ENCODE peak calls at places on chromosomes 11 and 22, in eight cellular contexts. M is brain microvascular endothelial cell, Y is left ventricle myocardium inferior, E is astrocyte of the spinal cord, G is MM.1S, H is IMR-90, O is heart left ventricle, X is A549. V is an unnamed sample.

GRCh38 chr22:35862697-35863096 is 145.0 kb downstream of the APOL5 start:
- DNase-seq in M (no peak), Y (no peak), E (no peak), G (no peak), H (no peak), O (no peak), X (no peak), V (no peak)

GRCh38 chr11:94602430-94603372 is 35.5 kb downstream of the PIWIL4 start:
- DNase-seq in M (peak), Y (peak), E (peak), G (peak), H (peak), O (peak), X (peak), V (peak)

GRCh38 chr22:19750666-19751490 is 9.7 kb upstream of the TBX1 start:
- DNase-seq in M (peak), Y (no peak), E (peak), G (no peak), H (peak), O (no peak), X (no peak), V (no peak)

GRCh38 chr11:32610926-32611325 is 27.3 kb downstream of the EIF3M start:
- DNase-seq in M (no peak), Y (no peak), E (no peak), G (no peak), H (no peak), O (no peak), X (no peak), V (no peak)

GRCh38 chr22:22603470-22603947 is 40.9 kb upstream of the GGTLC2 start:
- DNase-seq in M (no peak), Y (no peak), E (no peak), G (no peak), H (no peak), O (no peak), X (no peak), V (no peak)

GRCh38 chr22:37313376-37314314 is 31.3 kb downstream of the CYTH4 start:
- DNase-seq in M (no peak), Y (no peak), E (no peak), G (no peak), H (peak), O (no peak), X (no peak), V (no peak)

GRCh38 chr11:116797816-116798215 is 6.1 kb upstream of the APOA5 start:
- DNase-seq in M (no peak), Y (no peak), E (no peak), G (no peak), H (no peak), O (no peak), X (no peak), V (no peak)

GRCh38 chr22:44309137-44309536 is 3.6 kb downstream of the SHISAL1 start:
- DNase-seq in M (peak), Y (no peak), E (peak), G (no peak), H (peak), O (no peak), X (peak), V (no peak)

GRCh38 chr11:75771646-75772410 is 3.2 kb downstream of the DGAT2 start:
- DNase-seq in M (peak), Y (no peak), E (peak), G (no peak), H (peak), O (no peak), X (no peak), V (peak)

GRCh38 chr22:50085211-50085999 is at the start of gene MLC1:
- DNase-seq in M (no peak), Y (no peak), E (no peak), G (no peak), H (peak), O (no peak), X (no peak), V (no peak)

GRCh38 chr11:33633251-33634003 is 67.2 kb downstream of the C11orf91 start:
- DNase-seq in M (peak), Y (no peak), E (peak), G (no peak), H (peak), O (no peak), X (peak), V (no peak)

GRCh38 chr11:70073188-70073817 is 4.8 kb upstream of the ANO1 start:
- DNase-seq in M (no peak), Y (no peak), E (peak), G (no peak), H (peak), O (no peak), X (no peak), V (no peak)

GRCh38 chr11:61671527-61671926 is 8.7 kb upstream of the DAGLA start:
- DNase-seq in M (no peak), Y (no peak), E (no peak), G (no peak), H (no peak), O (no peak), X (peak), V (no peak)

GRCh38 chr11:71198141-71198822 is 54.1 kb downstream of the SHANK2 start:
- DNase-seq in M (no peak), Y (no peak), E (no peak), G (no peak), H (no peak), O (no peak), X (no peak), V (no peak)

GRCh38 chr11:85718991-85719807 is 33.2 kb upstream of the CCDC89 start:
- DNase-seq in M (peak), Y (peak), E (peak), G (no peak), H (peak), O (peak), X (peak), V (no peak)

GRCh38 chr22:33923660-33924246 is 3.5 kb upstream of the LARGE1 start:
- DNase-seq in M (peak), Y (no peak), E (peak), G (peak), H (peak), O (peak), X (peak), V (peak)

GRCh38 chr11:15636520-15637065 is 521.9 kb downstream of the INSC start:
- DNase-seq in M (no peak), Y (no peak), E (no peak), G (no peak), H (no peak), O (no peak), X (no peak), V (no peak)

GRCh38 chr22:24521791-24522245 is 26.7 kb downstream of the UPB1 start:
- DNase-seq in M (peak), Y (no peak), E (peak), G (peak), H (peak), O (no peak), X (peak), V (peak)
- TF ChIP-seq CTCF in M (peak), Y (peak), E (peak), G (peak), H (peak), O (peak), X (peak), V (peak)

DNA sequence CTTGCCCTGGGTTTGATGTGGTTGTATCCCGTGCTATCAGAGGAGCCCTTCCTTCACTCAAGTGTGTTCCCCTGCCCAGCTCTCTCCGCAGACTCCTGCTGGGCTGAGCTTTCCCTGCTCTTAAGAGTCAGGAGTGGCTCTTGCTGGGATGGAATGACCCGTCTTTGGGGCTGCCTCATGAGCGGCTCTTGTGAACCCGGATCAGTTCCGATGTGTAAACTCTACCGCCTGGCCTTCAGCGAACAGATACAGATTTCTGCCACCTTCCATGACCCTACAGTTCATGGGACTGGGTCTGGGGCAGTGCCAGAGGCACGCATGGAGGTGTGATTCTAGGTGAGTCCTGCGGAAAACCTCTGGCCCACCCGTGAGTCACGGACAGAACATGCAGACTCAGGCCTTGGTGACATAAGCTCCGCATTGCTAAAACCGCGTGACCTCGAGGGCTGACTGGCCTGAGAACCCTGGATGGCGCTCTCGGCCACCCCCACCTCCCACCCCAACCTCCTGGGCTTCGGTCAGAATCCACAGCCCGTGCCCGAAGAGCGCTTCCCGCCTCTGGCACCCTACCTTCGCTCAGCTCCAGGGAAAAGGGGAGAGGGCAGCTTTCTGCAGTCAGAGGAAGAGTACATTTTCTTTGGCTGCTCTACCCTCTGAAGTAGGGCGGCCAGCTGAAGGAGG is 1.3 kb upstream of the ZBTB16 start:
- DNase-seq in M (no peak), Y (peak), E (peak), G (no peak), H (no peak), O (no peak), X (no peak), V (peak)
- H3K4me3 ChIP-seq in M (no peak), Y (peak), E (no peak), G (no peak), H (no peak), O (peak), X (no peak), V (peak)

GRCh38 chr11:130427581-130428211 is 713 bp downstream of the ADAMTS8 start:
- DNase-seq in M (no peak), Y (peak), E (no peak), G (no peak), H (no peak), O (no peak), X (no peak), V (no peak)
- TF ChIP-seq CTCF in M (peak), Y (peak), E (peak), G (peak), H (peak), O (no peak), X (no peak), V (no peak)

GRCh38 chr22:46538816-46539163 is 1.4 kb upstream of the CELSR1 start:
- DNase-seq in M (peak), Y (peak), E (no peak), G (no peak), H (peak), O (no peak), X (no peak), V (no peak)
- H3K4me3 ChIP-seq in M (peak), Y (peak), E (peak), G (no peak), H (peak), O (peak), X (peak), V (no peak)

GRCh38 chr22:48004038-48004437 is 1241.6 kb downstream of the TBC1D22A start:
- DNase-seq in M (no peak), Y (no peak), E (no peak), G (no peak), H (no peak), O (no peak), X (no peak), V (no peak)

GRCh38 chr22:48004936-48005335 is 1242.5 kb downstream of the TBC1D22A start:
- DNase-seq in M (no peak), Y (no peak), E (no peak), G (no peak), H (no peak), O (no peak), X (no peak), V (no peak)
- TF ChIP-seq CTCF in M (no peak), Y (no peak), E (no peak), G (no peak), H (no peak), O (no peak), X (no peak), V (no peak)

GRCh38 chr11:72589802-72590761 is 84.1 kb downstream of the PDE2A start:
- DNase-seq in M (no peak), Y (peak), E (peak), G (peak), H (no peak), O (peak), X (peak), V (peak)
- H3K4me3 ChIP-seq in M (no peak), Y (peak), E (no peak), G (peak), H (no peak), O (peak), X (peak), V (no peak)

GRCh38 chr11:66267379-66268209 is 845 bp upstream of the RAB1B start:
- DNase-seq in M (peak), Y (peak), E (peak), G (peak), H (peak), O (peak), X (peak), V (peak)
- TF ChIP-seq CTCF in M (peak), Y (peak), E (no peak), G (no peak), H (peak), O (peak), X (no peak), V (no peak)

DNA sequence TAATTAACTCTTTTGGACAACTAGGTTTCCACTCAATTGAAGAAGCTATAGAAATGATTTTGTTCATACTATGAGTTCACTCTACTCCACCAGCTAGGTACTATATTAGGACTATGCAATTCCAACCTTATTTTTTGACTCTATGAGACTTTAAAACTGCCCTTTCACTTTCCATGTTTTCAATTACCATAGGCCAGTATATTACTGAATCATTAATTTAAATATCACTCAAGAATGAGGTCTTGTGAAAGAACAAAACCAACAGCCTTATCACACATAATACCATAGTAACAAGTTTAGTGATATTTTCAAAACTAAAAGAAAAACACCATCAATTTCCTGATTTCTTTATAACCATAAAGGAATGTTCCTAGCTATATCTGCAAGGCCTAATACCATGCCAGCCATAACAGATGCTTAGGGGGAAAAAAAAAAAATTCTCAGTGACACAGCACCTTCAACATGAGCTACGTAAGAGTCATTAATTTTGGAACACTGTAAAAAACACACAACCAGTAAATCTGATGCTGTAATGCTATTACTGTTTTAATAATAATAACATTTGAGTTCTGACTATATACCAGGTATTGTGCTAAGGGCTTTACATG is 6.1 kb downstream of the DCUN1D5 start:
- DNase-seq in M (peak), Y (no peak), E (peak), G (no peak), H (peak), O (no peak), X (no peak), V (no peak)
- H3K4me3 ChIP-seq in M (no peak), Y (no peak), E (no peak), G (no peak), H (no peak), O (no peak), X (no peak), V (no peak)

GRCh38 chr11:90204407-90204806 is 18.4 kb downstream of the CHORDC1 start:
- DNase-seq in M (no peak), Y (no peak), E (no peak), G (no peak), H (no peak), O (no peak), X (no peak), V (no peak)

GRCh38 chr11:90202342-90202741 is 20.5 kb downstream of the CHORDC1 start:
- DNase-seq in M (no peak), Y (no peak), E (no peak), G (no peak), H (no peak), O (no peak), X (no peak), V (no peak)

GRCh38 chr11:90208857-90209256 is 14.0 kb downstream of the CHORDC1 start:
- DNase-seq in M (no peak), Y (no peak), E (no peak), G (no peak), H (no peak), O (no peak), X (no peak), V (no peak)

DNA sequence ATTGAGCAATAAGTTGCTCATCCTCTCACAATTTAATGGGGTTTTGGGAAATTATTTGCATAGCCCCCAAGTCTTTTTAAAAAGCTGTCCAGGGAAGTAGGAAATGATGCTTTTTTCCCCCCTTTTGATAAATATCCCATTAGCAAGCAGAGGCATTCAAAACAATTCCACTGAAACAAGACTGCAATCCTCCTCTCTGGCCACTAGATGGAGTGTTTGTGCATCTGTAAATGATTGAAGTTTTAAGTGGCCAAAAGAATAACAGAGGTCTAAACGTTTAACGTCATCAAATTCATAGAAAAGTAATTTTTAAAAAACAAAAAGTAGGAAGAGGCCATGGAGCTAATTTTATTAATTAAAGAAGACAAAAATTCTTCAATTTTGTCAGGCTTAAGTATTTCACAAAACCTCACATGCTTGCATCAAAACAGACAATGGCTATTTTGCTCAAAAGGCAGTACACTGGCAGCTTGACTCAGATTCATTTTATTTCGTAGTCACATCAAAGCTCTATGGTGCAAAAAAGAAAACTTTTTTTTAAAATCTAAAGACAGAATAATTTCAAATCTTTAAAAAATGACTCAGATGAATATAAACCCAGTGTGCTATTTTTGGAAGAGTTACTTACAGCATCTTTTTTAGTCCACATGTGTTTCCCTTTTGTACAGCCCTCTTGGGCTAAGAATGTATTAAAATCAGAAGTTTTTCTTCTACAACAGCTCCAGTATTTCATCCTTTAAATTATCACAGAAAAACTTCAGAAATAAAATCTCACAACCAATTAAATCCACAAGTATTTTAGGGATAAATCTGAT is 17.8 kb downstream of the CHORDC1 start:
- DNase-seq in M (peak), Y (no peak), E (peak), G (peak), H (peak), O (no peak), X (peak), V (no peak)
- TF ChIP-seq CTCF in M (peak), Y (peak), E (peak), G (peak), H (peak), O (peak), X (peak), V (peak)

DNA sequence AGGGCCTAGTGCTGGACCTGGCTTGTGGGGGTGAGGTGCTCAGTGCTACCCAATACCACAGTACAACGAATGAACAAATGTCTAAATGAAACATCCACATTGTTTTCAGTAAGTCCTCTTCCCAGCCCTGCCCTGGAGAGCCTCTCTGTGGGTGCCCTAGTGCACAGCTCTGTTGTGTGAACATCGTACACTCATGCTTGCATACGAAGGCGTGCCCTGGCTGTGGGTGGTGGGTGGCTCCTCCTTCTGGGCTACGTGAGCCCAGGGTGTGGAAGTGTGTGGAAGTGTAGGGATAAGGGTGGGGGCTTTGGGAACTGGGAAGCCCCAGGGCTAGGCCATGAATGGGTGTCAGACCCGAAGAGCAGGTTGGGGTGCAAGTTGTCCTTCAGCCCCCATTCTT is 592 bp upstream of the NLRX1 start:
- DNase-seq in M (no peak), Y (no peak), E (no peak), G (no peak), H (no peak), O (no peak), X (no peak), V (no peak)
- H3K4me3 ChIP-seq in M (no peak), Y (peak), E (no peak), G (no peak), H (no peak), O (no peak), X (no peak), V (no peak)